ENCODE peak calls at places on chromosomes 11 and 22, in four cellular contexts. G is GM13977, I is HCEC 1CT, Q is cerebellar cortex. X is an unnamed sample.

GRCh38 chr11:69357458-69358397 is 63.8 kb downstream of the MYEOV start:
- DNase-seq in G (no peak), I (no peak), Q (no peak), X (no peak)

GRCh38 chr11:45079943-45080719 is 66.3 kb upstream of the PRDM11 start:
- DNase-seq in G (no peak), I (no peak), Q (no peak), X (no peak)

GRCh38 chr11:14687943-14688627 is 44.5 kb downstream of the PDE3B start:
- DNase-seq in G (no peak), I (no peak), Q (no peak), X (no peak)

GRCh38 chr22:17370036-17370765 is 941 bp downstream of the CECR2 start:
- DNase-seq in G (peak; percentile 32), I (no peak), Q (no peak), X (no peak)

GRCh38 chr11:114183041-114183511 is 113.1 kb upstream of the NNMT start:
- DNase-seq in G (no peak), I (no peak), Q (no peak), X (no peak)

GRCh38 chr22:43001271-43002197 is 13.4 kb downstream of the PACSIN2 start:
- DNase-seq in G (no peak), I (no peak), Q (peak; percentile 54), X (no peak)

GRCh38 chr11:7579226-7579825 is 65.5 kb downstream of the PPFIBP2 start:
- DNase-seq in G (no peak), I (no peak), Q (no peak), X (no peak)

GRCh38 chr22:50049299-50050195 is 8.6 kb downstream of the TTLL8 start:
- DNase-seq in G (no peak), I (no peak), Q (no peak), X (no peak)

GRCh38 chr11:14642873-14643696 is 519 bp upstream of the PDE3B start:
- DNase-seq in G (no peak), I (no peak), Q (no peak), X (no peak)

GRCh38 chr22:36467946-36468345 is 13.5 kb downstream of the TXN2 start:
- DNase-seq in G (no peak), I (peak; percentile 97), Q (no peak), X (peak; percentile 91)

GRCh38 chr11:3738241-3738640 is 59.1 kb downstream of the NUP98 start:
- DNase-seq in G (no peak), I (peak; percentile 74), Q (no peak), X (no peak)

GRCh38 chr11:73271936-73272679 is at the start of gene P2RY6:
- DNase-seq in G (no peak), I (peak; percentile 14), Q (no peak), X (peak; percentile 73)